ENCODE peak calls at places on chromosomes 13 and 19, in ten cellular contexts. One of them, this sample, is unnamed.

GRCh38 chr19:33879818-33880575 is 83.3 kb downstream of the KCTD15 start:
- DNase-seq in Peyer's patch: no peak
- DNase-seq in fibroblast of lung: no peak
- DNase-seq in CD4-positive, alpha-beta T cell: no peak
- DNase-seq in mesothelial cell of epicardium: no peak
- DNase-seq in gastrocnemius medialis: no peak
- DNase-seq in tibial nerve: no peak
- DNase-seq in MCF 10A: no peak
- DNase-seq in WERI-Rb-1: peak
- DNase-seq in Caco-2: no peak
- DNase-seq in this sample: no peak

GRCh38 chr13:99741979-99742378 is 229.6 kb downstream of the ZIC5 start:
- DNase-seq in Peyer's patch: no peak
- DNase-seq in mesothelial cell of epicardium: no peak
- DNase-seq in MCF 10A: no peak
- DNase-seq in tibial nerve: no peak
- DNase-seq in Caco-2: no peak
- DNase-seq in CD4-positive, alpha-beta T cell: no peak
- DNase-seq in fibroblast of lung: no peak
- DNase-seq in gastrocnemius medialis: no peak
- DNase-seq in WERI-Rb-1: no peak
- DNase-seq in this sample: no peak

GRCh38 chr19:12603714-12604113 is 6.9 kb downstream of the ZNF490 start:
- DNase-seq in WERI-Rb-1: no peak
- DNase-seq in fibroblast of lung: peak
- DNase-seq in MCF 10A: no peak
- DNase-seq in tibial nerve: no peak
- DNase-seq in gastrocnemius medialis: no peak
- DNase-seq in mesothelial cell of epicardium: no peak
- DNase-seq in Peyer's patch: peak
- DNase-seq in CD4-positive, alpha-beta T cell: peak
- DNase-seq in Caco-2: no peak
- DNase-seq in this sample: no peak

GRCh38 chr13:41813426-41813825 is 147.5 kb downstream of the VWA8 start:
- DNase-seq in WERI-Rb-1: no peak
- DNase-seq in fibroblast of lung: peak
- DNase-seq in mesothelial cell of epicardium: no peak
- DNase-seq in Peyer's patch: no peak
- DNase-seq in gastrocnemius medialis: no peak
- DNase-seq in tibial nerve: no peak
- DNase-seq in MCF 10A: no peak
- DNase-seq in Caco-2: no peak
- DNase-seq in CD4-positive, alpha-beta T cell: no peak
- DNase-seq in this sample: no peak

GRCh38 chr13:53068841-53069520 is 40.4 kb downstream of the OLFM4 start:
- DNase-seq in Caco-2: no peak
- DNase-seq in fibroblast of lung: no peak
- DNase-seq in gastrocnemius medialis: no peak
- DNase-seq in tibial nerve: no peak
- DNase-seq in CD4-positive, alpha-beta T cell: no peak
- DNase-seq in MCF 10A: no peak
- DNase-seq in Peyer's patch: no peak
- DNase-seq in WERI-Rb-1: peak
- DNase-seq in mesothelial cell of epicardium: no peak
- DNase-seq in this sample: no peak

GRCh38 chr19:12669272-12670158 is 2.9 kb downstream of the WDR83 start:
- DNase-seq in WERI-Rb-1: peak
- DNase-seq in gastrocnemius medialis: peak
- DNase-seq in MCF 10A: peak
- DNase-seq in mesothelial cell of epicardium: peak
- DNase-seq in Caco-2: peak
- DNase-seq in Peyer's patch: peak
- DNase-seq in CD4-positive, alpha-beta T cell: peak
- DNase-seq in tibial nerve: peak
- DNase-seq in fibroblast of lung: peak
- DNase-seq in this sample: peak

GRCh38 chr13:84243340-84243739 is 361.1 kb upstream of the SLITRK1 start:
- DNase-seq in Caco-2: no peak
- DNase-seq in tibial nerve: no peak
- DNase-seq in Peyer's patch: no peak
- DNase-seq in CD4-positive, alpha-beta T cell: no peak
- DNase-seq in fibroblast of lung: no peak
- DNase-seq in MCF 10A: no peak
- DNase-seq in WERI-Rb-1: no peak
- DNase-seq in gastrocnemius medialis: no peak
- DNase-seq in mesothelial cell of epicardium: no peak
- DNase-seq in this sample: no peak

GRCh38 chr13:87827479-87827878 is 156.3 kb downstream of the SLITRK5 start:
- DNase-seq in tibial nerve: no peak
- DNase-seq in fibroblast of lung: peak
- DNase-seq in Peyer's patch: no peak
- DNase-seq in Caco-2: no peak
- DNase-seq in mesothelial cell of epicardium: no peak
- DNase-seq in gastrocnemius medialis: no peak
- DNase-seq in CD4-positive, alpha-beta T cell: no peak
- DNase-seq in MCF 10A: peak
- DNase-seq in WERI-Rb-1: no peak
- DNase-seq in this sample: no peak

GRCh38 chr19:4967738-4968461 is 1.0 kb upstream of the KDM4B start:
- DNase-seq in fibroblast of lung: peak
- DNase-seq in mesothelial cell of epicardium: no peak
- DNase-seq in MCF 10A: peak
- DNase-seq in WERI-Rb-1: peak
- DNase-seq in tibial nerve: no peak
- DNase-seq in Caco-2: no peak
- DNase-seq in Peyer's patch: no peak
- DNase-seq in CD4-positive, alpha-beta T cell: no peak
- DNase-seq in gastrocnemius medialis: no peak
- DNase-seq in this sample: no peak

GRCh38 chr19:4094761-4095487 is 28.2 kb upstream of the ZBTB7A start:
- DNase-seq in MCF 10A: no peak
- DNase-seq in Peyer's patch: no peak
- DNase-seq in Caco-2: no peak
- DNase-seq in gastrocnemius medialis: no peak
- DNase-seq in tibial nerve: no peak
- DNase-seq in mesothelial cell of epicardium: no peak
- DNase-seq in WERI-Rb-1: no peak
- DNase-seq in fibroblast of lung: no peak
- DNase-seq in CD4-positive, alpha-beta T cell: no peak
- DNase-seq in this sample: no peak

GRCh38 chr13:30395192-30396158 is 26.8 kb upstream of the UBE2L5 start:
- DNase-seq in CD4-positive, alpha-beta T cell: peak
- DNase-seq in gastrocnemius medialis: peak
- DNase-seq in Peyer's patch: peak
- DNase-seq in MCF 10A: peak
- DNase-seq in Caco-2: peak
- DNase-seq in WERI-Rb-1: peak
- DNase-seq in mesothelial cell of epicardium: no peak
- DNase-seq in tibial nerve: peak
- DNase-seq in fibroblast of lung: peak
- DNase-seq in this sample: peak

GRCh38 chr19:411723-412355 is 2.9 kb upstream of the C2CD4C start:
- DNase-seq in Peyer's patch: no peak
- DNase-seq in mesothelial cell of epicardium: peak
- DNase-seq in tibial nerve: no peak
- DNase-seq in gastrocnemius medialis: no peak
- DNase-seq in fibroblast of lung: no peak
- DNase-seq in Caco-2: no peak
- DNase-seq in WERI-Rb-1: peak
- DNase-seq in CD4-positive, alpha-beta T cell: no peak
- DNase-seq in MCF 10A: no peak
- DNase-seq in this sample: peak

GRCh38 chr13:35471466-35472307 is 4.8 kb downstream of the MAB21L1 start:
- DNase-seq in tibial nerve: no peak
- DNase-seq in Peyer's patch: no peak
- DNase-seq in Caco-2: no peak
- DNase-seq in CD4-positive, alpha-beta T cell: no peak
- DNase-seq in mesothelial cell of epicardium: no peak
- DNase-seq in WERI-Rb-1: peak
- DNase-seq in gastrocnemius medialis: no peak
- DNase-seq in MCF 10A: no peak
- DNase-seq in fibroblast of lung: peak
- DNase-seq in this sample: peak

GRCh38 chr13:21100994-21101757 is 39.8 kb upstream of the LATS2 start:
- DNase-seq in fibroblast of lung: no peak
- DNase-seq in MCF 10A: no peak
- DNase-seq in CD4-positive, alpha-beta T cell: no peak
- DNase-seq in Caco-2: no peak
- DNase-seq in Peyer's patch: no peak
- DNase-seq in WERI-Rb-1: no peak
- DNase-seq in mesothelial cell of epicardium: no peak
- DNase-seq in tibial nerve: no peak
- DNase-seq in gastrocnemius medialis: no peak
- DNase-seq in this sample: no peak

DNA sequence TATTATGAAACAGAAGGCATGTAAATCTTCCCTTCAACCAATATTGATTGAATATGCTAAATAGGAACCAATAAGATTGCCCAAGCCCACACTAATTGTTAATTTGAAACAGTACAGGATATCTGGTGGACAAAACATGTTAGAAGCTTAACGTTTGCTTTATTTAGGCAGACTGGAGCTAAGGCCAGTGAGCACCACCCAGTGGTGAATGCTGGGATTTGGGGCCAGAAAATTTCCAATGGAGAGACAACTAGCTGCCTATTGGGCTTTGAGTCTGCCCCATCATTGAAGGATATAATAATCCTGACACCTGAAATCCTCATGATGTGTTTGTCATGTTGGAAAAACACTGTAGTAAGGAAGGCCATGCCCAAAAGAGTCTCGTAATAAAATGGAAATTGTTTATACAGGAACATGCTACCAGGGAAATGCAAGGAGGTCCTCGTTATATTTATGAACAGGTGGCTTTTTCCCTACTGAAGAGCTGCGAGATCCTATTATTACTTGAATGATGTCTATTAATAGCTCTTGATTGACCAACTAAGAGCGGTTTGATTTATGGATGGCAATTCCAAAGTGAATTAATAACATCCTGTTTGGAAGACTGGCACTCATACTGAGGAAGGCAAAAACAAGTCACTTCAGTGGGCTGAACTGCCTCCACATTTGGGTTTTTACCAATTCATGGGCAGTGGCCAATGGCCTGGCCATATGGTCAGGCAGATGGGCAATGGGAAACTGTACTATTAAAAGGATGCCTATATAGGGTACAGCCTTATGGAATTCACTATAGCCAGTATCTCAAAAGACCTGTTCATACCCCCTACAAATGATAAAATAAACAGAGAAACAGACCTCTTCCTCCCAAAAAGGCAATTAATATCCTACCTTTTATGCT is 8.7 kb downstream of the SIGLECL1 start:
- DNase-seq in gastrocnemius medialis: no peak
- DNase-seq in mesothelial cell of epicardium: no peak
- DNase-seq in WERI-Rb-1: peak
- DNase-seq in Peyer's patch: peak
- DNase-seq in CD4-positive, alpha-beta T cell: no peak
- DNase-seq in fibroblast of lung: peak
- DNase-seq in MCF 10A: peak
- DNase-seq in tibial nerve: peak
- DNase-seq in Caco-2: peak
- DNase-seq in this sample: peak
- TF ChIP-seq CTCF in gastrocnemius medialis: no peak
- TF ChIP-seq CTCF in mesothelial cell of epicardium: peak
- TF ChIP-seq CTCF in WERI-Rb-1: peak
- TF ChIP-seq CTCF in Peyer's patch: peak
- TF ChIP-seq CTCF in CD4-positive, alpha-beta T cell: peak
- TF ChIP-seq CTCF in fibroblast of lung: peak
- TF ChIP-seq CTCF in MCF 10A: peak
- TF ChIP-seq CTCF in tibial nerve: no peak
- TF ChIP-seq CTCF in Caco-2: peak
- TF ChIP-seq CTCF in this sample: peak

DNA sequence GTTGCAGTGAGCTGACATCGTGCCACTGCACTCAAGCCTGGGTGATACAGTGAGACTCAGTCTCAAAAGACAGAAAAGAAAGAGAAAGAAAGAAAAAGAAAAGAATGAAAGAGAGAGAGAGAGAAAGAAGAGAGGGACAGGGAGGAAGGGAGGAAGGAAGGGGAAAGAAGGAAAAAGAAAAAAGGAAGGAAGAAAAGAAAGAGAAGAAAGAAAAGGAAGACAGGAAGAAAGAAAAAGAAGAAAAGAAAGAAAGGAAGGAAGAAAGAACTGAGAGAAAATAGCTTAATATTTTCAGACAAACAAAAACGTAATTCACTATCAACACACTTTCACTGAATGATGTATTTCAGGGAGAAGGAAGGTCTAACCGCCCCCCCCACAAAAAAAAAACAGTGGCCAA is 39.3 kb downstream of the ESD start:
- DNase-seq in fibroblast of lung: no peak
- DNase-seq in tibial nerve: no peak
- DNase-seq in Caco-2: no peak
- DNase-seq in WERI-Rb-1: no peak
- DNase-seq in MCF 10A: no peak
- DNase-seq in Peyer's patch: no peak
- DNase-seq in mesothelial cell of epicardium: no peak
- DNase-seq in CD4-positive, alpha-beta T cell: no peak
- DNase-seq in gastrocnemius medialis: no peak
- DNase-seq in this sample: no peak
- TF ChIP-seq CTCF in fibroblast of lung: no peak
- TF ChIP-seq CTCF in tibial nerve: no peak
- TF ChIP-seq CTCF in Caco-2: no peak
- TF ChIP-seq CTCF in WERI-Rb-1: no peak
- TF ChIP-seq CTCF in MCF 10A: no peak
- TF ChIP-seq CTCF in Peyer's patch: no peak
- TF ChIP-seq CTCF in mesothelial cell of epicardium: no peak
- TF ChIP-seq CTCF in CD4-positive, alpha-beta T cell: no peak
- TF ChIP-seq CTCF in gastrocnemius medialis: no peak
- TF ChIP-seq CTCF in this sample: no peak

DNA sequence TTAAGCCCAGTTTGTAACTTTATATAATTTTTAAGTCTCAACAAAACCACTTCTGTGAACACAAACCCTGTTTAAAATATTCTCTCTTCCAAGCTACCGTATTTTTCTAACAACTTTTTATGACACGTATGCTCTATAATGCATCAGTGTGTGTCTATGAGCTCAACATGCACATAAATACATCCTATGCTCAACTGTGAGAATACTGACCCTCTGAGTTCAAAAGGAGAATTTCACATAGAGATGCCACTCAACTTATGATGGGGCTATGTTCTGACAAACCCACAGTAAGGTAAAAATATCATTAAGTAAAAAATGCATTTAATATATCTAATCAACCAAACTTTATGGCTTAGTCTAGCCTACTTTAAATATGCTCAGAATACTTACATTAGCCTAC is 1139.7 kb upstream of the SPRY2 start:
- DNase-seq in Peyer's patch: no peak
- DNase-seq in MCF 10A: no peak
- DNase-seq in tibial nerve: no peak
- DNase-seq in WERI-Rb-1: no peak
- DNase-seq in CD4-positive, alpha-beta T cell: no peak
- DNase-seq in fibroblast of lung: no peak
- DNase-seq in gastrocnemius medialis: no peak
- DNase-seq in Caco-2: no peak
- DNase-seq in mesothelial cell of epicardium: no peak
- DNase-seq in this sample: no peak
- TF ChIP-seq CTCF in Peyer's patch: peak
- TF ChIP-seq CTCF in MCF 10A: no peak
- TF ChIP-seq CTCF in tibial nerve: no peak
- TF ChIP-seq CTCF in WERI-Rb-1: no peak
- TF ChIP-seq CTCF in CD4-positive, alpha-beta T cell: no peak
- TF ChIP-seq CTCF in fibroblast of lung: no peak
- TF ChIP-seq CTCF in gastrocnemius medialis: no peak
- TF ChIP-seq CTCF in Caco-2: no peak
- TF ChIP-seq CTCF in mesothelial cell of epicardium: no peak
- TF ChIP-seq CTCF in this sample: no peak

GRCh38 chr19:19217110-19217509 is 5.4 kb downstream of the NCAN start:
- DNase-seq in Caco-2: peak
- DNase-seq in fibroblast of lung: peak
- DNase-seq in WERI-Rb-1: no peak
- DNase-seq in CD4-positive, alpha-beta T cell: no peak
- DNase-seq in tibial nerve: no peak
- DNase-seq in MCF 10A: peak
- DNase-seq in Peyer's patch: no peak
- DNase-seq in gastrocnemius medialis: no peak
- DNase-seq in mesothelial cell of epicardium: no peak
- DNase-seq in this sample: no peak
- TF ChIP-seq CTCF in Caco-2: no peak
- TF ChIP-seq CTCF in fibroblast of lung: no peak
- TF ChIP-seq CTCF in WERI-Rb-1: no peak
- TF ChIP-seq CTCF in CD4-positive, alpha-beta T cell: no peak
- TF ChIP-seq CTCF in tibial nerve: no peak
- TF ChIP-seq CTCF in MCF 10A: no peak
- TF ChIP-seq CTCF in Peyer's patch: no peak
- TF ChIP-seq CTCF in gastrocnemius medialis: no peak
- TF ChIP-seq CTCF in mesothelial cell of epicardium: no peak
- TF ChIP-seq CTCF in this sample: no peak